ENCODE peak calls at places on chromosomes 16 and 17, in five cellular contexts. One of them, this sample, is unnamed.

GRCh38 chr17:14474591-14474990 is 173.7 kb downstream of the HS3ST3B1 start:
- DNase-seq in SK-N-DZ: no peak
- DNase-seq in activated CD8-positive, alpha-beta memory T cell treated with anti-CD3 and anti-CD28 coated beads for 48 hours: no peak
- DNase-seq in midbrain: no peak
- DNase-seq in mucosa of descending colon: no peak
- DNase-seq in this sample: no peak

GRCh38 chr16:3097266-3097665 is 1.8 kb downstream of the ZSCAN10 start:
- DNase-seq in SK-N-DZ: no peak
- DNase-seq in activated CD8-positive, alpha-beta memory T cell treated with anti-CD3 and anti-CD28 coated beads for 48 hours: no peak
- DNase-seq in midbrain: no peak
- DNase-seq in mucosa of descending colon: peak; percentile 7
- DNase-seq in this sample: no peak

GRCh38 chr16:48531011-48531962 is 78.7 kb downstream of the N4BP1 start:
- DNase-seq in SK-N-DZ: peak; percentile 76
- DNase-seq in activated CD8-positive, alpha-beta memory T cell treated with anti-CD3 and anti-CD28 coated beads for 48 hours: no peak
- DNase-seq in midbrain: no peak
- DNase-seq in mucosa of descending colon: no peak
- DNase-seq in this sample: peak; percentile 73

GRCh38 chr16:55710466-55710865 is 54.7 kb downstream of the SLC6A2 start:
- DNase-seq in SK-N-DZ: no peak
- DNase-seq in activated CD8-positive, alpha-beta memory T cell treated with anti-CD3 and anti-CD28 coated beads for 48 hours: no peak
- DNase-seq in midbrain: no peak
- DNase-seq in mucosa of descending colon: no peak
- DNase-seq in this sample: no peak

GRCh38 chr16:27024010-27024409 is 42.7 kb upstream of the C16orf82 start:
- DNase-seq in SK-N-DZ: no peak
- DNase-seq in activated CD8-positive, alpha-beta memory T cell treated with anti-CD3 and anti-CD28 coated beads for 48 hours: no peak
- DNase-seq in midbrain: no peak
- DNase-seq in mucosa of descending colon: no peak
- DNase-seq in this sample: no peak

GRCh38 chr16:26795184-26795583 is 271.5 kb upstream of the C16orf82 start:
- DNase-seq in SK-N-DZ: no peak
- DNase-seq in activated CD8-positive, alpha-beta memory T cell treated with anti-CD3 and anti-CD28 coated beads for 48 hours: no peak
- DNase-seq in midbrain: peak; percentile 3
- DNase-seq in mucosa of descending colon: no peak
- DNase-seq in this sample: no peak

GRCh38 chr16:17364319-17365210 is 106.2 kb downstream of the XYLT1 start:
- DNase-seq in SK-N-DZ: no peak
- DNase-seq in activated CD8-positive, alpha-beta memory T cell treated with anti-CD3 and anti-CD28 coated beads for 48 hours: no peak
- DNase-seq in midbrain: no peak
- DNase-seq in mucosa of descending colon: no peak
- DNase-seq in this sample: no peak

GRCh38 chr17:5044630-5045029 is 9.4 kb upstream of the SLC52A1 start:
- DNase-seq in SK-N-DZ: no peak
- DNase-seq in activated CD8-positive, alpha-beta memory T cell treated with anti-CD3 and anti-CD28 coated beads for 48 hours: no peak
- DNase-seq in midbrain: no peak
- DNase-seq in mucosa of descending colon: no peak
- DNase-seq in this sample: no peak

GRCh38 chr16:14298374-14299122 is 227.4 kb downstream of the MRTFB start:
- DNase-seq in SK-N-DZ: no peak
- DNase-seq in activated CD8-positive, alpha-beta memory T cell treated with anti-CD3 and anti-CD28 coated beads for 48 hours: no peak
- DNase-seq in midbrain: no peak
- DNase-seq in mucosa of descending colon: no peak
- DNase-seq in this sample: no peak

GRCh38 chr16:69240336-69240735 is 53.4 kb downstream of the SNTB2 start:
- DNase-seq in SK-N-DZ: no peak
- DNase-seq in activated CD8-positive, alpha-beta memory T cell treated with anti-CD3 and anti-CD28 coated beads for 48 hours: no peak
- DNase-seq in midbrain: no peak
- DNase-seq in mucosa of descending colon: no peak
- DNase-seq in this sample: no peak

GRCh38 chr17:7468814-7469438 is 10.5 kb downstream of the ZBTB4 start:
- DNase-seq in SK-N-DZ: no peak
- DNase-seq in activated CD8-positive, alpha-beta memory T cell treated with anti-CD3 and anti-CD28 coated beads for 48 hours: no peak
- DNase-seq in midbrain: no peak
- DNase-seq in mucosa of descending colon: no peak
- DNase-seq in this sample: no peak

GRCh38 chr17:77375917-77376651 is 235.3 kb downstream of the SEC14L1 start:
- DNase-seq in SK-N-DZ: peak; percentile 58
- DNase-seq in activated CD8-positive, alpha-beta memory T cell treated with anti-CD3 and anti-CD28 coated beads for 48 hours: peak; percentile 52
- DNase-seq in midbrain: no peak
- DNase-seq in mucosa of descending colon: peak; percentile 64
- DNase-seq in this sample: peak; percentile 41

GRCh38 chr16:71426069-71426879 is 15.6 kb downstream of the TLE7 start:
- DNase-seq in SK-N-DZ: peak; percentile 71
- DNase-seq in activated CD8-positive, alpha-beta memory T cell treated with anti-CD3 and anti-CD28 coated beads for 48 hours: peak; percentile 39
- DNase-seq in midbrain: no peak
- DNase-seq in mucosa of descending colon: peak; percentile 40
- DNase-seq in this sample: no peak

GRCh38 chr17:69466905-69467630 is 52.6 kb downstream of the MAP2K6 start:
- DNase-seq in SK-N-DZ: peak; percentile 37
- DNase-seq in activated CD8-positive, alpha-beta memory T cell treated with anti-CD3 and anti-CD28 coated beads for 48 hours: no peak
- DNase-seq in midbrain: no peak
- DNase-seq in mucosa of descending colon: no peak
- DNase-seq in this sample: no peak

GRCh38 chr17:82101767-82102679 is 4.0 kb upstream of the FASN start:
- DNase-seq in SK-N-DZ: no peak
- DNase-seq in activated CD8-positive, alpha-beta memory T cell treated with anti-CD3 and anti-CD28 coated beads for 48 hours: no peak
- DNase-seq in midbrain: no peak
- DNase-seq in mucosa of descending colon: peak; percentile 45
- DNase-seq in this sample: no peak

GRCh38 chr16:81214745-81215166 is 23.7 kb upstream of the BCO1 start:
- DNase-seq in SK-N-DZ: no peak
- DNase-seq in activated CD8-positive, alpha-beta memory T cell treated with anti-CD3 and anti-CD28 coated beads for 48 hours: no peak
- DNase-seq in midbrain: no peak
- DNase-seq in mucosa of descending colon: peak; percentile 46
- DNase-seq in this sample: no peak

GRCh38 chr17:77129568-77130301 is 11.0 kb upstream of the SEC14L1 start:
- DNase-seq in SK-N-DZ: no peak
- DNase-seq in activated CD8-positive, alpha-beta memory T cell treated with anti-CD3 and anti-CD28 coated beads for 48 hours: no peak
- DNase-seq in midbrain: no peak
- DNase-seq in mucosa of descending colon: no peak
- DNase-seq in this sample: no peak

GRCh38 chr16:1613240-1613639 is 1.1 kb downstream of the CRAMP1 start:
- DNase-seq in SK-N-DZ: no peak
- DNase-seq in activated CD8-positive, alpha-beta memory T cell treated with anti-CD3 and anti-CD28 coated beads for 48 hours: no peak
- DNase-seq in midbrain: no peak
- DNase-seq in mucosa of descending colon: no peak
- DNase-seq in this sample: no peak

GRCh38 chr16:66952430-66953139 is 8.5 kb upstream of the CES3 start:
- DNase-seq in SK-N-DZ: no peak
- DNase-seq in activated CD8-positive, alpha-beta memory T cell treated with anti-CD3 and anti-CD28 coated beads for 48 hours: no peak
- DNase-seq in midbrain: no peak
- DNase-seq in mucosa of descending colon: no peak
- DNase-seq in this sample: no peak

GRCh38 chr17:74369221-74369620 is 1.9 kb downstream of the GPR142 start:
- DNase-seq in SK-N-DZ: no peak
- DNase-seq in activated CD8-positive, alpha-beta memory T cell treated with anti-CD3 and anti-CD28 coated beads for 48 hours: peak; percentile 36
- DNase-seq in midbrain: no peak
- DNase-seq in mucosa of descending colon: peak; percentile 66
- DNase-seq in this sample: peak; percentile 65

GRCh38 chr17:81067331-81067730 is 32.4 kb downstream of the BAIAP2 start:
- DNase-seq in SK-N-DZ: peak; percentile 79
- DNase-seq in activated CD8-positive, alpha-beta memory T cell treated with anti-CD3 and anti-CD28 coated beads for 48 hours: no peak
- DNase-seq in midbrain: no peak
- DNase-seq in mucosa of descending colon: no peak
- DNase-seq in this sample: no peak

GRCh38 chr17:44872131-44872768 is 24.6 kb downstream of the HIGD1B start:
- DNase-seq in SK-N-DZ: no peak
- DNase-seq in activated CD8-positive, alpha-beta memory T cell treated with anti-CD3 and anti-CD28 coated beads for 48 hours: no peak
- DNase-seq in midbrain: no peak
- DNase-seq in mucosa of descending colon: no peak
- DNase-seq in this sample: peak; percentile 57

GRCh38 chr16:81745704-81746558 is 33.2 kb upstream of the PLCG2 start:
- DNase-seq in SK-N-DZ: peak; percentile 73
- DNase-seq in activated CD8-positive, alpha-beta memory T cell treated with anti-CD3 and anti-CD28 coated beads for 48 hours: peak; percentile 61
- DNase-seq in midbrain: peak; percentile 68
- DNase-seq in mucosa of descending colon: peak; percentile 81
- DNase-seq in this sample: peak; percentile 79

GRCh38 chr17:4947411-4948165 is 742 bp downstream of the PFN1 start:
- DNase-seq in SK-N-DZ: peak; percentile 64
- DNase-seq in activated CD8-positive, alpha-beta memory T cell treated with anti-CD3 and anti-CD28 coated beads for 48 hours: peak; percentile 40
- DNase-seq in midbrain: no peak
- DNase-seq in mucosa of descending colon: peak; percentile 88
- DNase-seq in this sample: peak; percentile 79

GRCh38 chr17:27491713-27492190 is 35.5 kb downstream of the KSR1 start:
- DNase-seq in SK-N-DZ: peak; percentile 25
- DNase-seq in activated CD8-positive, alpha-beta memory T cell treated with anti-CD3 and anti-CD28 coated beads for 48 hours: no peak
- DNase-seq in midbrain: no peak
- DNase-seq in mucosa of descending colon: no peak
- DNase-seq in this sample: no peak

GRCh38 chr17:33299115-33299514 is 6.0 kb upstream of the ASIC2 start:
- DNase-seq in SK-N-DZ: no peak
- DNase-seq in activated CD8-positive, alpha-beta memory T cell treated with anti-CD3 and anti-CD28 coated beads for 48 hours: no peak
- DNase-seq in midbrain: no peak
- DNase-seq in mucosa of descending colon: no peak
- DNase-seq in this sample: no peak

GRCh38 chr16:12081048-12081404 is 104.5 kb downstream of the SNX29 start:
- DNase-seq in SK-N-DZ: no peak
- DNase-seq in activated CD8-positive, alpha-beta memory T cell treated with anti-CD3 and anti-CD28 coated beads for 48 hours: no peak
- DNase-seq in midbrain: no peak
- DNase-seq in mucosa of descending colon: peak; percentile 12
- DNase-seq in this sample: no peak

GRCh38 chr17:19987897-19988296 is 10.3 kb upstream of the AKAP10 start:
- DNase-seq in SK-N-DZ: no peak
- DNase-seq in activated CD8-positive, alpha-beta memory T cell treated with anti-CD3 and anti-CD28 coated beads for 48 hours: no peak
- DNase-seq in midbrain: no peak
- DNase-seq in mucosa of descending colon: no peak
- DNase-seq in this sample: no peak

GRCh38 chr16:70018254-70018653 is 67.1 kb downstream of the CLEC18A start:
- DNase-seq in SK-N-DZ: peak; percentile 56
- DNase-seq in activated CD8-positive, alpha-beta memory T cell treated with anti-CD3 and anti-CD28 coated beads for 48 hours: no peak
- DNase-seq in midbrain: no peak
- DNase-seq in mucosa of descending colon: no peak
- DNase-seq in this sample: no peak

GRCh38 chr17:4947010-4947410 is 1.3 kb downstream of the PFN1 start:
- DNase-seq in SK-N-DZ: no peak
- DNase-seq in activated CD8-positive, alpha-beta memory T cell treated with anti-CD3 and anti-CD28 coated beads for 48 hours: no peak
- DNase-seq in midbrain: no peak
- DNase-seq in mucosa of descending colon: no peak
- DNase-seq in this sample: no peak

GRCh38 chr16:3444032-3444388 is 530 bp downstream of the NAA60 start:
- DNase-seq in SK-N-DZ: no peak
- DNase-seq in activated CD8-positive, alpha-beta memory T cell treated with anti-CD3 and anti-CD28 coated beads for 48 hours: no peak
- DNase-seq in midbrain: no peak
- DNase-seq in mucosa of descending colon: peak; percentile 45
- DNase-seq in this sample: no peak

GRCh38 chr17:77527394-77527793 is 386.6 kb downstream of the SEC14L1 start:
- DNase-seq in SK-N-DZ: no peak
- DNase-seq in activated CD8-positive, alpha-beta memory T cell treated with anti-CD3 and anti-CD28 coated beads for 48 hours: no peak
- DNase-seq in midbrain: no peak
- DNase-seq in mucosa of descending colon: no peak
- DNase-seq in this sample: no peak

GRCh38 chr16:69179255-69180010 is 7.5 kb upstream of the SNTB2 start:
- DNase-seq in SK-N-DZ: no peak
- DNase-seq in activated CD8-positive, alpha-beta memory T cell treated with anti-CD3 and anti-CD28 coated beads for 48 hours: no peak
- DNase-seq in midbrain: peak; percentile 14
- DNase-seq in mucosa of descending colon: peak; percentile 72
- DNase-seq in this sample: peak; percentile 69

GRCh38 chr16:2194852-2195315 is 1.5 kb downstream of the CASKIN1 start:
- DNase-seq in SK-N-DZ: peak; percentile 80
- DNase-seq in activated CD8-positive, alpha-beta memory T cell treated with anti-CD3 and anti-CD28 coated beads for 48 hours: no peak
- DNase-seq in midbrain: no peak
- DNase-seq in mucosa of descending colon: peak; percentile 55
- DNase-seq in this sample: no peak

GRCh38 chr16:27600386-27600785 is 50.4 kb downstream of the KATNIP start:
- DNase-seq in SK-N-DZ: peak; percentile 32
- DNase-seq in activated CD8-positive, alpha-beta memory T cell treated with anti-CD3 and anti-CD28 coated beads for 48 hours: no peak
- DNase-seq in midbrain: no peak
- DNase-seq in mucosa of descending colon: no peak
- DNase-seq in this sample: no peak

GRCh38 chr17:2893422-2893914 is 97.2 kb downstream of the RAP1GAP2 start:
- DNase-seq in SK-N-DZ: no peak
- DNase-seq in activated CD8-positive, alpha-beta memory T cell treated with anti-CD3 and anti-CD28 coated beads for 48 hours: no peak
- DNase-seq in midbrain: no peak
- DNase-seq in mucosa of descending colon: peak; percentile 82
- DNase-seq in this sample: no peak

This sample was measured in left ventricle myocardium superior.